ENCODE peak calls at places on chromosome 11, in four cellular contexts. I, R, U and J are unnamed samples.

GRCh38 chr11:62921201-62921572 is at the start of gene CHRM1:
- DNase-seq in U (no peak), R (no peak), I (no peak), J (no peak)

GRCh38 chr11:61621917-61622585 is 41.2 kb upstream of the SYT7 start:
- DNase-seq in I (no peak), R (no peak), U (peak), J (no peak)

GRCh38 chr11:100776212-100776896 is 89.3 kb downstream of the ARHGAP42 start:
- DNase-seq in I (peak), U (no peak), R (peak), J (no peak)

GRCh38 chr11:20397281-20397680 is 9.8 kb downstream of the PRMT3 start:
- DNase-seq in I (no peak), U (no peak), R (peak), J (no peak)

GRCh38 chr11:47355283-47356128 is 3.0 kb upstream of the MYBPC3 start:
- DNase-seq in I (peak), U (peak), R (peak), J (peak)

GRCh38 chr11:112293614-112294013 is 33.0 kb upstream of the PLET1 start:
- DNase-seq in I (no peak), U (no peak), R (no peak), J (no peak)

GRCh38 chr11:109729761-109730160 is 307.8 kb downstream of the C11orf87 start:
- DNase-seq in I (no peak), R (peak), U (no peak), J (no peak)

GRCh38 chr11:12140186-12140938 is 30.0 kb downstream of the MICAL2 start:
- DNase-seq in I (no peak), R (no peak), U (no peak), J (no peak)

GRCh38 chr11:128523616-128524015 is 63.7 kb downstream of the ETS1 start:
- DNase-seq in U (no peak), I (no peak), R (peak), J (no peak)

GRCh38 chr11:74092425-74092824 is 78.4 kb downstream of the C2CD3 start:
- DNase-seq in I (no peak), R (no peak), U (no peak), J (no peak)

GRCh38 chr11:124934862-124935547 is 842 bp downstream of the HEPACAM start:
- DNase-seq in U (no peak), R (peak), I (peak), J (no peak)

GRCh38 chr11:102436546-102436945 is 16.0 kb downstream of the TMEM123 start:
- DNase-seq in R (no peak), U (no peak), I (peak), J (no peak)

GRCh38 chr11:14905104-14906033 is 13.3 kb upstream of the CYP2R1 start:
- DNase-seq in I (no peak), U (peak), R (peak), J (no peak)

GRCh38 chr11:61714316-61714715 is 34.1 kb downstream of the DAGLA start:
- DNase-seq in U (no peak), R (no peak), I (no peak), J (no peak)

GRCh38 chr11:75743711-75744563 is 24.6 kb upstream of the DGAT2 start:
- DNase-seq in R (peak), U (no peak), I (no peak), J (no peak)

GRCh38 chr11:60589611-60590010 is 74.4 kb downstream of the MS4A13 start:
- DNase-seq in U (no peak), R (no peak), I (no peak), J (no peak)

GRCh38 chr11:34356576-34356917 is 1.3 kb downstream of the ABTB2 start:
- DNase-seq in U (peak), I (no peak), R (peak), J (no peak)

GRCh38 chr11:67367014-67367835 is 6.2 kb downstream of the CLCF1 start:
- DNase-seq in I (no peak), R (peak), U (no peak), J (no peak)

GRCh38 chr11:65719887-65720236 is 736 bp downstream of the RNASEH2C start:
- DNase-seq in R (peak), I (no peak), U (no peak), J (no peak)

GRCh38 chr11:128845334-128845780 is 21.7 kb downstream of the KCNJ1 start:
- DNase-seq in I (no peak), R (no peak), U (no peak), J (no peak)

GRCh38 chr11:114438303-114438702 is 964 bp upstream of the REXO2 start:
- DNase-seq in U (peak), R (peak), I (no peak), J (no peak)

GRCh38 chr11:72561856-72562255 is 112.4 kb downstream of the PDE2A start:
- DNase-seq in R (peak), I (no peak), U (peak), J (no peak)

GRCh38 chr11:95716266-95716665 is 73.3 kb downstream of the FAM76B start:
- DNase-seq in U (no peak), I (no peak), R (no peak), J (no peak)

GRCh38 chr11:29484548-29484947 is 532.3 kb downstream of the KCNA4 start:
- DNase-seq in U (no peak), I (no peak), R (no peak), J (no peak)

GRCh38 chr11:134243913-134244312 is 9.2 kb downstream of the THYN1 start:
- DNase-seq in U (no peak), R (no peak), I (no peak), J (no peak)

GRCh38 chr11:111185259-111185658 is 60.3 kb upstream of the POU2AF2 start:
- DNase-seq in R (no peak), U (no peak), I (peak), J (no peak)

GRCh38 chr11:121389651-121390050 is 62.5 kb upstream of the SORL1 start:
- DNase-seq in R (peak), U (peak), I (no peak), J (no peak)

GRCh38 chr11:86358720-86359119 is 16.0 kb upstream of the CCDC81 start:
- DNase-seq in R (no peak), U (no peak), I (no peak), J (no peak)
- TF ChIP-seq CTCF in R (no peak), U (no peak), I (no peak), J (no peak)

GRCh38 chr11:1152316-1153104 is 5.2 kb upstream of the MUC5AC start:
- DNase-seq in U (peak), I (no peak), R (no peak), J (no peak)
- TF ChIP-seq CTCF in U (no peak), I (no peak), R (no peak), J (no peak)

GRCh38 chr11:70798296-70798695 is 400.0 kb downstream of the CTTN start:
- DNase-seq in I (no peak), R (no peak), U (no peak), J (no peak)

GRCh38 chr11:70802185-70802584 is 403.9 kb downstream of the CTTN start:
- DNase-seq in I (no peak), U (no peak), R (no peak), J (no peak)

GRCh38 chr11:70790671-70791300 is 392.5 kb downstream of the CTTN start:
- DNase-seq in I (no peak), R (no peak), U (peak), J (no peak)

GRCh38 chr11:70799386-70799785 is 401.1 kb downstream of the CTTN start:
- DNase-seq in U (no peak), I (no peak), R (no peak), J (no peak)

DNA sequence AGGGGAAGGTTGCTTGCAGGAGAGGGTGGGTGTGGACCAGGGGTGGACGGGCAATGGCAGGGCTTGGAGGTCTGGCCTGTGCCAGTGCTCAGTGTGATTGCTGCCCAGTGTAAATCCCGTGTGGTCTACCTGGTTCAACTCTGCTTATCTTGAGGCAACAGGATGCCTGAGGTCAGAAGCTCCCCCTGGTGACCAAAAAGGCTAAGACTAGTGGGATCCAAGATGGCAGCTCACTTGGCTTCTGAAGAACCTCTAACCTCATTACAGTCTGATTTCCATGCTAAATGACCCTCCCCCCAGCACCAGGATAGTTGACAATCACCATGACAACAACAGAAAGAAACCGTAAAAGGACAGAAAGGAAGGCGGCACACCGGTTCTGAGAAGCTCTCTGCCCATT is 398.3 kb downstream of the CTTN start:
- DNase-seq in I (no peak), U (peak), R (peak), J (no peak)
- TF ChIP-seq CTCF in I (no peak), U (peak), R (no peak), J (no peak)

GRCh38 chr11:3136542-3137455 is 28.3 kb downstream of the OSBPL5 start:
- DNase-seq in I (no peak), U (no peak), R (no peak), J (no peak)

GRCh38 chr11:3134651-3135490 is 30.2 kb downstream of the OSBPL5 start:
- DNase-seq in R (no peak), I (no peak), U (no peak), J (no peak)

GRCh38 chr11:3134218-3134621 is 30.9 kb downstream of the OSBPL5 start:
- DNase-seq in U (no peak), I (no peak), R (no peak), J (no peak)

GRCh38 chr11:3137486-3138177 is 27.5 kb downstream of the OSBPL5 start:
- DNase-seq in U (no peak), R (no peak), I (no peak), J (no peak)

DNA sequence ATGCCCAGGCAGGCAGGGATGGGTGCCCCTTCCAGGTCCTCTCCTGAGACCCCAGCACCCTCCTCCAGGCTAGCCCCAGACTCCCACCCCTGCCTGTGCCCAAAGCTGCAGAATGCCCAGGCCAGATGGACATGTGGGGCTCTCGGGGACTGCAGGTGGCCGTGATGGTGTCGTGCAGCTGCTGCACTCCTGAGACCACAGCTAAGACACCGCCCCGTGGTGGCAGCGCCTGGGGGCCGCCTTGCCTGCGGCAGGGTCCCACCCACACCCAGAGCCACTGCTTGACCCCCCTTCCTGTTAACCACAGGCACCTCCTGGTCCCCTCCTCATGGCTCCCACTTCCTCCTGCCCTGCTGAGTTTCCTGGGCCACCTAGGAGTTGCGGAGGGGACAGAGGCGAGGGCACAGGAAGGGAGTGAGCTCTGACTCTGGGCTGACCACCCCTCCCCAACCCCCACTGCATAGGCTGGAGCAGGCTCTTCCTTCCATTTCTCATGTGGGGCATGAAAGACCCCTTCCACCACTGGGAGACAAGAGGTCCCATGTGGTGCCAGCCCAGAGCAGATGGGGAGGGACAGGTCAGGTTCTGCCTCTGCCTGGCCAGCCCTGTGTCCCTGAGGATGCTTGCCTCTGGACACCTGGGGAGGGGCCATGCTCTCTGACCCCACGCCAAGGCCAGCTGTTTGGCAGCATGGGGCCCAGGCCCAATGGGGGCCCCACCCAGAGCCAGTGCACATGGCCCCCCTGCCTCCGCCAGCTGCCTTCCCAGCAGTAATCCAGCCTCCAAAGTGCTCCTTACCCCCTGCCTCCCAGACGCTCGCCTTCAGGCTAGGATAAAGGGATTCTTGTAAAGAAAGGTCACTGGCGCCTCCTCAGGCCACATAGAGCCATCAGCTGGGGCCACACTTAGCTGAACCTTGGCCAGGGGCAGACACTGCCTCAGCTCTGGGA is 29.3 kb downstream of the OSBPL5 start:
- DNase-seq in I (no peak), R (no peak), U (peak), J (no peak)
- TF ChIP-seq CTCF in I (peak), R (no peak), U (peak), J (no peak)

GRCh38 chr11:123559418-123559817 is 95.0 kb downstream of the SCN3B start:
- DNase-seq in R (no peak), I (no peak), U (no peak), J (no peak)
- TF ChIP-seq CTCF in R (no peak), I (peak), U (no peak), J (peak)

GRCh38 chr11:81707881-81708280 is 1025.8 kb downstream of the FAM181B start:
- DNase-seq in U (peak), I (no peak), R (no peak), J (no peak)
- TF ChIP-seq CTCF in U (peak), I (no peak), R (no peak), J (peak)

GRCh38 chr11:123166095-123166559 is 28.9 kb downstream of the CLMP start:
- DNase-seq in U (peak), R (peak), I (no peak), J (no peak)
- TF ChIP-seq CTCF in U (peak), R (peak), I (peak), J (peak)

DNA sequence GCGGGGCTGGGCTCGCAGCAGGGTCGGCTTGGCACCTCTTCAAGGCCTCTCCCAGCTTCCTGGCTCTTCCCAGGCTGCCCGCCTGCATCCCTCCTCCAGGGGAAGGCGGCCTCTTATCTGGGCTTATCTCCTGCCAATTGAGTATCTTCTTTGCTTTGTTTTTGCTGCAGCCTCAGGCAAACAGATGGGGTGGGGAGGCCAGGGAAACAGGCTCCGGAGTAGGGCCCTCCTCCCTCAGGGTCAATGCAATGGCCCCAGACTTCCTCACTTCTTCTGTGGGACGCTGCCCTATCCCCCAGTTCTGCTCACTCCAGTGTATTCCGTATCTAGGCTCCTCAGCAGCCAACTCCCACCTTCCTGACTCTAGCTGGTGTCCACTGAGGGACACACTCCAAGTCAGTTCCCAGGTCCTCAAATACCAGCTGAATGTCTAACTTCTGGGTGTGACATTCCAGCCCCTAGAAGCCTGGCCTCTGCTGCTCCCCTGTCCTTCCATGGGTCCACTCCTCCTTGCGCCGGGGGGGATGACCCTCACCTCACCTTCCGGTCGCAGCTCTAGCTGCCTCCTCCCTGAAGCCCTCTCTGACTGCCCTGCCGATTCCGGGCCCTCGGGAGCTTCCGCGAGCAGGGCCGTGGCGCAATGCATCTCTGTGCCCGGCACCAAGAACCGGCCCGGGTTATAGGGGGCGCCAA is 15.6 kb downstream of the BAD start:
- DNase-seq in U (peak), R (peak), I (no peak), J (no peak)
- TF ChIP-seq CTCF in U (no peak), R (no peak), I (no peak), J (no peak)

DNA sequence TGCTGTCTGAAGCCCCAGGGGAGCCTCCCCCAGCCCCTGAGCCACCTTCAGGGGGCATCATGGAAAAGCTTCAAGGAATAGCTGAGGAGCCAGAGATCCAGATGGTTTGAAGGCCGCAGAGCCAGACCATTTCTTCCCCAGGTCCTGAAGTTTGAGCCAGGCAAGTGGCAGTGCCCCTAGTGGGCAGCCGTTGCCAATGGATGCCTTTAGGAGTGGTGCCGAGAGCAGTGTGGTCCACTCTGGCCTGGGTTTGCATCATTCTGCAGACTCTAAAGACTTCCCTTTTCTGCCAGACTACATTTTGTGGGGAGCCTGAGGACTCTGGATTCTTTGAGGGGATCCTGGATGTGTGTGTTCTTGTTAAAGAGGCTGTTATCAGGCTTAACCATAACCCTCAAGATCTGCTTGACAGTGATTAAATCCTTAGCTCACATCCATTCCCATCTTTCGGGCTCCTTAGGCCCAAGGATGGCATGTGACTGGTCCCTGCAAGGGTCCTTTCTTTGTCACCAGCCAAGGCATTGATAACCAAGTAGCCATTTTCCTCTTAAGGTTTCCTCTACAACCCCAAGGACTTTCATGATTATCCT is 13.1 kb downstream of the HINFP start:
- DNase-seq in I (no peak), U (no peak), R (peak), J (no peak)
- TF ChIP-seq CTCF in I (peak), U (peak), R (peak), J (peak)

GRCh38 chr11:17986711-17987220 is 26.1 kb downstream of the SERGEF start:
- DNase-seq in I (no peak), R (no peak), U (no peak), J (no peak)
- TF ChIP-seq CTCF in I (peak), R (no peak), U (peak), J (peak)